ENCODE peak calls at places on chromosomes 6 and 20, in seven cellular contexts. One of them, this sample, is unnamed.
A peak's percentile ranks its signal among the peaks of the same experiment; 100 is the strongest.

GRCh38 chr6:56652231-56652630 is 9.5 kb upstream of the DST start:
- DNase-seq in WTC11: no peak
- DNase-seq in A549: no peak
- DNase-seq in HCT116: no peak
- DNase-seq in lower leg skin: no peak
- DNase-seq in gastrocnemius medialis: no peak
- DNase-seq in MCF 10A: peak; percentile 68
- DNase-seq in this sample: no peak

GRCh38 chr6:105179244-105180065 is at the start of gene POPDC3:
- DNase-seq in A549: peak; percentile 41
- DNase-seq in MCF 10A: peak; percentile 56
- DNase-seq in WTC11: peak; percentile 67
- DNase-seq in gastrocnemius medialis: peak; percentile 53
- DNase-seq in HCT116: no peak
- DNase-seq in lower leg skin: no peak
- DNase-seq in this sample: peak; percentile 69

GRCh38 chr6:13431861-13432465 is 55.4 kb downstream of the GFOD1 start:
- DNase-seq in WTC11: no peak
- DNase-seq in gastrocnemius medialis: no peak
- DNase-seq in A549: no peak
- DNase-seq in MCF 10A: peak; percentile 36
- DNase-seq in HCT116: no peak
- DNase-seq in lower leg skin: no peak
- DNase-seq in this sample: no peak

GRCh38 chr6:67201563-67201962 is 1433.5 kb upstream of the ADGRB3 start:
- DNase-seq in HCT116: no peak
- DNase-seq in A549: no peak
- DNase-seq in lower leg skin: no peak
- DNase-seq in MCF 10A: no peak
- DNase-seq in WTC11: no peak
- DNase-seq in gastrocnemius medialis: no peak
- DNase-seq in this sample: no peak

GRCh38 chr6:100719883-100720682 is 161.0 kb downstream of the ASCC3 start:
- DNase-seq in A549: peak; percentile 0
- DNase-seq in WTC11: no peak
- DNase-seq in gastrocnemius medialis: no peak
- DNase-seq in MCF 10A: peak; percentile 41
- DNase-seq in lower leg skin: no peak
- DNase-seq in HCT116: peak; percentile 8
- DNase-seq in this sample: no peak

GRCh38 chr20:60152792-60153191 is 194.6 kb downstream of the CDH26 start:
- DNase-seq in HCT116: no peak
- DNase-seq in MCF 10A: no peak
- DNase-seq in A549: no peak
- DNase-seq in gastrocnemius medialis: no peak
- DNase-seq in WTC11: no peak
- DNase-seq in lower leg skin: no peak
- DNase-seq in this sample: no peak

GRCh38 chr20:9220874-9221547 is 152.1 kb downstream of the PLCB4 start:
- DNase-seq in lower leg skin: no peak
- DNase-seq in WTC11: no peak
- DNase-seq in HCT116: no peak
- DNase-seq in MCF 10A: no peak
- DNase-seq in gastrocnemius medialis: no peak
- DNase-seq in A549: no peak
- DNase-seq in this sample: no peak

GRCh38 chr20:56839791-56840190 is 210.7 kb downstream of the TFAP2C start:
- DNase-seq in gastrocnemius medialis: no peak
- DNase-seq in HCT116: no peak
- DNase-seq in lower leg skin: no peak
- DNase-seq in MCF 10A: no peak
- DNase-seq in A549: no peak
- DNase-seq in WTC11: no peak
- DNase-seq in this sample: no peak

GRCh38 chr20:1437222-1437904 is 29.3 kb downstream of the NSFL1C start:
- DNase-seq in A549: peak; percentile 85
- DNase-seq in WTC11: peak; percentile 82
- DNase-seq in lower leg skin: peak; percentile 50
- DNase-seq in HCT116: peak; percentile 71
- DNase-seq in MCF 10A: peak; percentile 84
- DNase-seq in gastrocnemius medialis: peak; percentile 41
- DNase-seq in this sample: peak; percentile 78

GRCh38 chr20:62193079-62194025 is 10.5 kb downstream of the MTG2 start:
- DNase-seq in WTC11: no peak
- DNase-seq in lower leg skin: no peak
- DNase-seq in HCT116: no peak
- DNase-seq in gastrocnemius medialis: no peak
- DNase-seq in MCF 10A: no peak
- DNase-seq in A549: no peak
- DNase-seq in this sample: no peak

GRCh38 chr20:34515484-34516037 is 661 bp upstream of the DYNLRB1 start:
- DNase-seq in WTC11: peak; percentile 85
- DNase-seq in HCT116: no peak
- DNase-seq in gastrocnemius medialis: no peak
- DNase-seq in lower leg skin: peak; percentile 70
- DNase-seq in MCF 10A: peak; percentile 80
- DNase-seq in A549: no peak
- DNase-seq in this sample: peak; percentile 58

GRCh38 chr6:120606743-120607142 is 727.5 kb downstream of the TBC1D32 start:
- DNase-seq in MCF 10A: no peak
- DNase-seq in lower leg skin: no peak
- DNase-seq in HCT116: no peak
- DNase-seq in gastrocnemius medialis: no peak
- DNase-seq in WTC11: peak; percentile 17
- DNase-seq in A549: no peak
- DNase-seq in this sample: no peak

GRCh38 chr6:79813143-79813542 is 134.2 kb downstream of the ELOVL4 start:
- DNase-seq in gastrocnemius medialis: no peak
- DNase-seq in HCT116: no peak
- DNase-seq in MCF 10A: no peak
- DNase-seq in lower leg skin: no peak
- DNase-seq in A549: no peak
- DNase-seq in WTC11: no peak
- DNase-seq in this sample: no peak

GRCh38 chr6:82263916-82264315 is 16.4 kb upstream of the IBTK start:
- DNase-seq in lower leg skin: no peak
- DNase-seq in gastrocnemius medialis: no peak
- DNase-seq in A549: no peak
- DNase-seq in WTC11: no peak
- DNase-seq in MCF 10A: no peak
- DNase-seq in HCT116: no peak
- DNase-seq in this sample: no peak

GRCh38 chr6:41577865-41578713 is 31.9 kb downstream of the FOXP4 start:
- DNase-seq in A549: peak; percentile 53
- DNase-seq in lower leg skin: no peak
- DNase-seq in gastrocnemius medialis: no peak
- DNase-seq in HCT116: peak; percentile 48
- DNase-seq in MCF 10A: peak; percentile 67
- DNase-seq in WTC11: no peak
- DNase-seq in this sample: peak; percentile 62

GRCh38 chr6:100472674-100473073 is 8.0 kb upstream of the SIM1 start:
- DNase-seq in A549: no peak
- DNase-seq in MCF 10A: peak; percentile 65
- DNase-seq in HCT116: no peak
- DNase-seq in gastrocnemius medialis: no peak
- DNase-seq in lower leg skin: no peak
- DNase-seq in WTC11: no peak
- DNase-seq in this sample: no peak

GRCh38 chr6:151434369-151434768 is 17.6 kb downstream of the RMND1 start:
- DNase-seq in lower leg skin: no peak
- DNase-seq in HCT116: no peak
- DNase-seq in gastrocnemius medialis: no peak
- DNase-seq in A549: no peak
- DNase-seq in WTC11: no peak
- DNase-seq in MCF 10A: no peak
- DNase-seq in this sample: no peak

DNA sequence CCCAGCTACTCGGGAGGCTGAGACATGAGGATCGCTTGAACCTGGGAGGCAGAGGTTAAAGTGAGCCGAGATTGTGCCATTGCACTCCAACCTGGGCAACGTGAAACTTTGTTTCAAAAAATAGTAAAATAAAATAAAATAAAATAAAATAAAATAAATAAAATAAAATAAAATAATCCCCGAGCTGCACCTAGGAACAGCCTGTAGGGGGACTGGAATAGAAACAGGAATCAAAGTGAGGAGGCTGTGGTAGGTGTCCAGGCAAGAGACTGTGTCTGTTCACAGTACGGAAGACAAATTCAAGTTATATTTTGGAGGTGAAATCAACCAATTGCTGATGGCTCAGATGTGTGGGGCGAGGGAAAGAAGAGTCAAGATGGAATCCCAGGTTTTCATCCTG is 86.2 kb downstream of the KCNB1 start:
- DNase-seq in HCT116: no peak
- DNase-seq in A549: no peak
- DNase-seq in MCF 10A: no peak
- DNase-seq in lower leg skin: no peak
- DNase-seq in gastrocnemius medialis: no peak
- DNase-seq in WTC11: no peak
- DNase-seq in this sample: no peak
- TF ChIP-seq CTCF in HCT116: peak; percentile 20
- TF ChIP-seq CTCF in A549: no peak
- TF ChIP-seq CTCF in MCF 10A: no peak
- TF ChIP-seq CTCF in lower leg skin: no peak
- TF ChIP-seq CTCF in gastrocnemius medialis: no peak
- TF ChIP-seq CTCF in WTC11: no peak
- TF ChIP-seq CTCF in this sample: peak; percentile 20

DNA sequence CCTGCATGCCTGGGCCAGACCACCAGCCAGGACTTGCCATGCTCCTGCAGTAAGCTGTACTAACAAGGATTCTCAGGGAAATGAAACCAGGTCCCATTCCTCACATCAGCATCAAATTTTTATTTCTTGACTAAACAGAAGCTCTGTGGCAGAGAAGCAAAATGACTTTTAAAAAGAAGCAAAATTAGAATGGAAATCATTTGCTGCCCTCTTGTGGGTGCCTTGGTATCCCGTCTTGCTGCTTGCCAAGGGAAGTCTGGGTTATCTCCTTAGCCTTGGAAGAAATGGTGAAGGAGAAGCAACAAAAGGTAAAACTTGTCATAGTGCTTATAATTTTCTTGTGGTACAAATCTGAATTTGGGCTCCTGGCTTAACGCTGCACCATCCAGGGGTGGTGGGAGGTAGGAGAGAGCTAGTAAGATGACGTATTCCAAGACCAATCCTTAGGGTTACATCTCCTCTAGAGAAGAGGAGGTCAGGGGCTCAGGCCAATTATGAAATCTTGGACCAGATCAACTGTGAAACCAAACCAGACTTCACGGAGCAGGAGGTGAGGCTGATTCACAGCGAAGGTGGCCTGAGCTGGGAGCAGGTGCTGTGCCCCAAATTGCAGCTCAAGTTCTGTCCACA is 107.5 kb downstream of the FAXC start:
- DNase-seq in WTC11: peak; percentile 37
- DNase-seq in HCT116: peak; percentile 38
- DNase-seq in gastrocnemius medialis: no peak
- DNase-seq in A549: no peak
- DNase-seq in MCF 10A: peak; percentile 42
- DNase-seq in lower leg skin: no peak
- DNase-seq in this sample: peak; percentile 23
- TF ChIP-seq CTCF in WTC11: peak; percentile 38
- TF ChIP-seq CTCF in HCT116: peak; percentile 34
- TF ChIP-seq CTCF in gastrocnemius medialis: peak; percentile 28
- TF ChIP-seq CTCF in A549: peak; percentile 44
- TF ChIP-seq CTCF in MCF 10A: peak; percentile 57
- TF ChIP-seq CTCF in lower leg skin: no peak
- TF ChIP-seq CTCF in this sample: peak; percentile 52

DNA sequence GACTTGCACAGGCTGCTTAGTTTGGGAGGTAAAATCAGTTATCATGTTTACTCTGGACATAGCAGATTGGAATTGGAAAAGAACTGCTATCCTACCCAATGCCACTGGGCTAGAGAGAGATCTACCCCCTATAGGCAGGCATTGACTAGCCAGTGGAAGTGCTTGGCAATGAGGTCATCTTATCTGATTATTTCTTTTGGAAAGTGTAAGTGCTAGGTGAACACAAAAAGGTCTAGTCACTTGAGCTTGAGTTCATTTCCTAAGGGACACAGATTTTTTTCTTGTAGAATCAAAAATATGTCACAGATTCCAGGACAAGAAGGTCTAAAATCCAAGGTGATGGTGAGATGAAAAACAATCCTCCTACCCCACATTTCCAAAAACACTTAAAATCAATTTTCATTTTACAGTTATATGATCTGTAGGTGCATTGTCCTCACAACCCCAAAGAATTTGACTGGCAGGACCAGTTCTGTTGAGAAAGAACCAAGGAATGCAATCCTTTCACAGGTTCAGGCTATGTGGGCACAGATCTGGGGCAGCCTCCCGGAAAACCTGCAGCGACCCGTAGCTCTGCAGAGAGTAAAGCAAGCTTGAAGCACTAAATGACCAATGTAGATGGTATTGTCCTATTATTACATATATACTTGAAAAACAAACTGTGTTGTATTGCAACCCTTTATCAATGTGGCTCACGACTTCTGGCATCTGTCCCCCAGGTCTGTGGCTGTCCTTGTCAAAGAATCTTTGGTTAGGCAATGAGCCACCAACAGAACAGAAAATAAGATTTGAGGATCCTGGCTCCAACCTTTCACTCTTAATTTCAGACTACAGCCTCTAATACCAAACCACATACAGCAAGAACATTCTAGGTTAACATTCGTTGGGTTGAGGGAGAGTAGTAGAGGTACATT is 67.3 kb upstream of the ADTRP start:
- DNase-seq in HCT116: no peak
- DNase-seq in A549: no peak
- DNase-seq in gastrocnemius medialis: no peak
- DNase-seq in MCF 10A: no peak
- DNase-seq in lower leg skin: no peak
- DNase-seq in WTC11: no peak
- DNase-seq in this sample: no peak
- TF ChIP-seq CTCF in HCT116: no peak
- TF ChIP-seq CTCF in A549: no peak
- TF ChIP-seq CTCF in gastrocnemius medialis: no peak
- TF ChIP-seq CTCF in MCF 10A: no peak
- TF ChIP-seq CTCF in lower leg skin: no peak
- TF ChIP-seq CTCF in WTC11: no peak
- TF ChIP-seq CTCF in this sample: no peak

DNA sequence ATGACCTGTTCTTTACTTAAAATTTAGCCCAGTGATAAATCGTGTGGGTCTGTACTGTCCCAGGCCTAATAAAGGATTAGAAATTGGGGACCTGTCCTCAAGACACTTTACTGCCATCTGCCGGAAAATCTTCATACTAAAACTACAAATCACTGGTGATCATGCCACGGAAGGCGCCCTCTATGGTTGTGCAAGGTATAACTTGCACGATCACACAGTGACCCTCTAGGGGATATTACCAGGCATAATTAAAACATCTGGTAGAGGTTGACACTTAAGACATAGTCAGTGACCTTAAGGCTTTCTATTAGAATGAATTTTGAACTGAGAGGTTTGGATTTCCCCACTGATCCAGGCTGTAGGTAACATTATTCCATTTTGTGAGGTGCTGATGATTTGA is 172.6 kb downstream of the BMP2 start:
- DNase-seq in HCT116: no peak
- DNase-seq in gastrocnemius medialis: no peak
- DNase-seq in MCF 10A: peak; percentile 45
- DNase-seq in A549: no peak
- DNase-seq in WTC11: peak; percentile 52
- DNase-seq in lower leg skin: no peak
- DNase-seq in this sample: peak; percentile 38
- TF ChIP-seq CTCF in HCT116: peak; percentile 25
- TF ChIP-seq CTCF in gastrocnemius medialis: no peak
- TF ChIP-seq CTCF in MCF 10A: peak; percentile 45
- TF ChIP-seq CTCF in A549: peak; percentile 12
- TF ChIP-seq CTCF in WTC11: peak; percentile 70
- TF ChIP-seq CTCF in lower leg skin: no peak
- TF ChIP-seq CTCF in this sample: peak; percentile 60